ENCODE peak calls at places on chromosome X, in seven cellular contexts. R is pancreas, T is body of pancreas, B is A673, M is neuronal stem cell, W is tibial artery, E is cardiac muscle cell. X is an unnamed sample.

GRCh38 chrX:125826774-125827451 is 339.2 kb downstream of the DCAF12L2 start:
- DNase-seq in B (peak; percentile 3), W (no peak), T (no peak), M (no peak), R (no peak), E (no peak), X (no peak)

GRCh38 chrX:53018627-53019026 is 30.0 kb upstream of the GPR173 start:
- DNase-seq in R (no peak), E (no peak), B (peak; percentile 3), M (no peak), W (no peak), T (no peak), X (no peak)

GRCh38 chrX:5976332-5976731 is 252.3 kb downstream of the NLGN4X start:
- DNase-seq in W (no peak), T (no peak), E (no peak), R (no peak), B (peak; percentile 86), M (no peak), X (no peak)

GRCh38 chrX:17831255-17831654 is 29.8 kb downstream of the RAI2 start:
- DNase-seq in R (no peak), W (no peak), M (no peak), B (no peak), E (no peak), T (no peak), X (no peak)

GRCh38 chrX:35562395-35562794 is 235.7 kb upstream of the MAGEB16 start:
- DNase-seq in M (peak; percentile 14), W (no peak), B (no peak), E (no peak), R (no peak), T (no peak), X (no peak)

GRCh38 chrX:136476501-136476900 is 11.2 kb upstream of the BRS3 start:
- DNase-seq in B (no peak), W (no peak), R (no peak), T (no peak), M (no peak), E (no peak), X (no peak)

GRCh38 chrX:53990201-53990600 is 54.1 kb downstream of the PHF8 start:
- DNase-seq in T (no peak), M (no peak), B (no peak), E (no peak), R (no peak), W (no peak), X (no peak)

GRCh38 chrX:106670631-106671030 is 55.9 kb upstream of the RNF128 start:
- DNase-seq in M (no peak), W (no peak), T (no peak), B (no peak), E (no peak), R (no peak), X (no peak)

GRCh38 chrX:17475820-17476219 is 100.8 kb downstream of the NHS start:
- DNase-seq in E (no peak), M (no peak), R (no peak), W (peak; percentile 22), T (no peak), B (no peak), X (no peak)

GRCh38 chrX:140713174-140713539 is 3.6 kb downstream of the LINC00632 start:
- DNase-seq in M (no peak), W (no peak), R (no peak), E (no peak), B (no peak), T (no peak), X (no peak)

GRCh38 chrX:39640866-39641265 is 456.9 kb downstream of the BCOR start:
- DNase-seq in E (no peak), T (no peak), W (no peak), M (no peak), R (no peak), B (no peak), X (no peak)

GRCh38 chrX:134679226-134679625 is 21.0 kb upstream of the PLAC1 start:
- DNase-seq in R (no peak), B (no peak), E (no peak), W (no peak), M (no peak), T (no peak), X (no peak)

GRCh38 chrX:40273356-40274050 is 175.7 kb upstream of the BCOR start:
- DNase-seq in R (no peak), M (no peak), T (no peak), B (no peak), E (peak; percentile 46), W (peak; percentile 49), X (no peak)

GRCh38 chrX:153768311-153769157 is 4.5 kb downstream of the PLXNB3 start:
- DNase-seq in W (no peak), R (peak; percentile 30), B (no peak), T (peak; percentile 11), E (no peak), M (no peak), X (no peak)

GRCh38 chrX:101657495-101657894 is 2.2 kb downstream of the ARMCX2 start:
- DNase-seq in M (no peak), B (no peak), R (no peak), T (no peak), E (no peak), W (no peak), X (no peak)

DNA sequence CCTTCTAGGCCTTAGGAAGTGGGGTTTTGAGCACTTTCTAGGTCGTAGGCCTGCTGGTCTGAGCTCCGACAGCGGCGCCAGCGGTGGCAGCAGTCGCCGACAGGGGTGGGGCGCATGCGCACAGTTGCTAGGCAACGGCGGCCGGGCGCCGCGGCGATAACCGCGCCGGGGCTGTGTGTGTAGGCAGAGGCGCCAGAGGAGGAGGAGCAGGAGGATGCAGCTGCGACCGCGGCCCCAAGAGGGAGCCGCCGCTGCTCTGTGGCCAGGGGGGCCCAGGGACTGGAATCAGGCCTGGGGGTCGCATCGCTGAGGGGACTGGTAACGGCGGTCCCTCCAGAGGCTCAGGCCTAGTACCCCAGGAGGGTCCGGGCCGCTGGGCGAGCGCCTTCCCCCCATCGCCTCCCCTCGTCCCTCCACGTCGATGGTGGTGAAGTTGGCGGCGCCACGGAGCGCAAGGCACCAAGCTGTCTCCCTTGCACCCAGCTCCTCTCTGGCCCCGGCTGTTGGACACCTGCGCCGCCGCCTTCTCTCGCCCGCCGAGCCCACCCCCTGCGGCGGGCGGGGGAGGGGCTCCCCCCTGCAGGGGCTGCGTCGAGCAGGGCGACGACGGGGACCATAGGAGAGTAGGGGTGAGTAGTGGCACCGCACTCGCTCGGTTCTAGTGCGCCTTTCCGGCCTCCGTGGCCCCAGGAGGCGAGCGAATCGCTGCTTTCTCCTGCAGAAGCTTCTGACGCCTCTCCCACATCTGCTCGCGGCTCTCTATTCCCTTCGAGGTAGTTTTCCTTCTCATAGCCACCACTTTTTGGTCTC is 58.6 kb upstream of the ZC4H2 start:
- DNase-seq in M (peak; percentile 78), T (peak; percentile 76), E (peak; percentile 86), R (peak; percentile 76), W (peak; percentile 42), B (no peak), X (peak; percentile 70)
- H3K4me1 ChIP-seq in M (no peaks in the 10 kb centered on the region), T (no peaks in the 10 kb centered on the region), E (no peaks in the 10 kb centered on the region), R (no peaks in the 10 kb centered on the region), W (peaks cover 8% of the 10 kb centered on the region), B (no peaks in the 10 kb centered on the region), X (no peaks in the 10 kb centered on the region)

DNA sequence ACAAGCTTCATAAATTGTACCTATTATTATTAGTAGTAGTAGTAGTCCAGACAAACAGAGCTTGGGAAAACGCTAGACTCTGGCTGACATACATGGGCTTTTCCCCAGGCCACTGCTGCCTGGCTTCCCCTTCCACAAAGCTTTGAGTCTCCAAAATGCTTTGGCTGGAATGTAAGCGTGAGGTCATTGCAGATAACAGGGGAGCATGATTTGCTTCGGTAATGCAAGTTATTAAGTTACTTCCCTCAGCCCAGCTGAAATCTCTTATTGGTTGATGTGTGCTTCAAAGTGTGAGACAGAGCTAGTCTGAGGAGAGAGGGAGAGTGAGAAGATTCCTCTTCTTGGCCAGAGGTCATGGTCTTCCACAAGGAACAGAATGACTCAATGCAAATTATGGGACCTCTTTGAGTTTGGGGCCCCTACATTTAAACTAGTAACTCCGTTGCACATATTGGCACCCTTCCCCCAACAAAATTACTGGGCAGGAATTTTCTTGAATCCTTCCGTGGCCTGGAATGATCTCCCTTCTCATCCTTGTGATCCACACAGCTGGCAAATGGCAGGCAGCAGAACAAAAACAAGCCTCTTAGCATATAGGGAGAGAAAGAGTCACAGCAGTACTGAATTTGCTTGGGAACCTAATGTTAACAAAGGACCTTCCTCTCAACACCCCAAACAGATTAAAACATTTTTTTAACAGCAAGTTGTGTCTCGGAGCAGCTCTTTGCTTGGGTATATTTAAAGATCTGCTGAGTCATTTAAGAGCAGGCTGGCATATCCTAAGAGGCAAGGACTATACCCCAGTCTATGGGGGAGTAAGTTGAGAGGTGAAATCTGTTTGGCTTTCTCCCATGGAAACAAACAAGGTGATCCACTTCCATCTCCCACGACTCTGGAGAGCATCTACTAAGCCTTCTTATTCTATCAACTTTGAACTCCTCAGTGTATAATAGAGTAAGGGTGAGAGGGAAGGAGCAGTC is 19.9 kb downstream of the AR start:
- DNase-seq in M (no peak), W (peak; percentile 24), B (no peak), R (no peak), E (no peak), T (peak; percentile 19), X (no peak)
- H3K27ac ChIP-seq in M (no peak overlapping the region), W (peak overlapping the region; percentile 47), B (no peak overlapping the region), R (no peak overlapping the region), E (no peak overlapping the region), T (peak overlapping the region; percentile 4), X (no peak overlapping the region)

GRCh38 chrX:12996934-12997435 is 22.1 kb downstream of the TMSB4X start:
- DNase-seq in T (no peak), E (no peak), W (no peak), R (no peak), M (no peak), B (no peak), X (no peak)

GRCh38 chrX:13001097-13001496 is 26.2 kb downstream of the TMSB4X start:
- DNase-seq in R (no peak), B (no peak), T (no peak), E (no peak), W (no peak), M (no peak), X (no peak)

GRCh38 chrX:13000311-13000811 is 25.5 kb downstream of the TMSB4X start:
- DNase-seq in B (peak; percentile 87), R (no peak), T (no peak), M (no peak), W (peak; percentile 34), E (no peak), X (no peak)

GRCh38 chrX:12999422-12999821 is 24.5 kb downstream of the TMSB4X start:
- DNase-seq in R (no peak), E (no peak), T (no peak), M (no peak), W (no peak), B (peak; percentile 12), X (no peak)

GRCh38 chrX:12997898-12998687 is 23.2 kb downstream of the TMSB4X start:
- DNase-seq in E (no peak), T (peak; percentile 47), R (no peak), B (no peak), W (no peak), M (peak; percentile 15), X (no peak)
- H3K4me1 ChIP-seq in E (no peaks in the 10 kb centered on the region), T (peaks cover 36% of the 10 kb centered on the region), R (peaks cover 54% of the 10 kb centered on the region), B (peaks cover 17% of the 10 kb centered on the region), W (no peaks in the 10 kb centered on the region), M (peaks cover 23% of the 10 kb centered on the region), X (peaks cover 40% of the 10 kb centered on the region)

DNA sequence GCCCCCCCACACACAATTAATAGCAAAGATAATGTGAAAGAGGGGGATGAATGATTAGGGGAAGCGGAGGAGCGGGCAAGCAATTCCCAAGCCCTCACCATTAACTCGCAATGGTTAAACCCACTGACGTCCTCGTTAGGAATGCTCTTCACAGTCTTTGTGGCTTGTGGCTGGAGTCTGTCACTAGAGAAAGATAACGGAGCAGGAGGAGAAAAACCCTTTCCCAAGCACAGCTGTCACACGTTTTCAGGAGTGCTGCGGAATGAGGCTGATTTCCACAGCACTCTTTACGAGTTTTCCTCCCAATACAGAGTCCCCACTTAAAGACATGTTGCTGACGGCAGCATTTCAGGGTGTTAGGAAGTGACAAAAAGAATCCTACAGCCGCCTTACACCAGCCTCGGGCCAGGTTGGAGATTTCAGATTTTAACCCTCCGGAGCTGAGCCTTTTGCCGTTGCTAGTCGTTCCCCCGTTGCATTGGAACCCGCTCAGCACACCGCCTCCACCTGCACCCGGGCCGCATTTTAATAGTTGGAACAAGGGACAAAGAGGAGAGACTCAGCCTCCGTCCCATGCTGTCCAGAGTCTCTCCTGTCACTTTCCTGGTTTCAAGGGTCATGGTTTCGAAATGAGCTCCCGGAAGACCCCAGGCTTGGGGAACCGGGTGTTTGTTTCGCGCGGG is 92.2 kb downstream of the GEMIN8 start:
- DNase-seq in T (no peak), W (no peak), E (peak; percentile 69), B (no peak), R (no peak), M (peak; percentile 5), X (no peak)
- H3K27ac ChIP-seq in T (no peak overlapping the region), W (no peak overlapping the region), E (peak overlapping the region; percentile 82), B (no peak overlapping the region), R (no peak overlapping the region), M (peak overlapping the region; percentile 15), X (no peak overlapping the region)